ENCODE peak calls at places on chromosomes 4 and X, in seven cellular contexts. B, O, N, H, L, Q and P are unnamed samples.

GRCh38 chrX:124796989-124797388 is 450.6 kb downstream of the SH2D1A start:
- DNase-seq in N (no peak), O (no peak), Q (no peak), H (no peak), L (no peak), B (no peak), P (no peak)

GRCh38 chr4:101695176-101695575 is 95.4 kb upstream of the BANK1 start:
- DNase-seq in H (no peak), B (no peak), L (no peak), O (no peak), Q (no peak), N (no peak), P (no peak)

GRCh38 chr4:8169763-8170162 is 11.2 kb upstream of the ABLIM2 start:
- DNase-seq in L (no peak), O (no peak), H (no peak), N (no peak), Q (no peak), B (no peak), P (no peak)

GRCh38 chr4:171594293-171594692 is 218.9 kb upstream of the GALNTL6 start:
- DNase-seq in H (no peak), O (no peak), Q (no peak), B (no peak), L (no peak), N (no peak), P (no peak)

GRCh38 chr4:142396279-142396678 is 449.8 kb downstream of the INPP4B start:
- DNase-seq in N (no peak), H (no peak), B (no peak), O (peak; percentile 24), Q (no peak), L (no peak), P (no peak)

GRCh38 chr4:120066182-120066524 is 495 bp downstream of the MAD2L1 start:
- DNase-seq in H (peak; percentile 88), B (no peak), N (peak; percentile 78), O (no peak), L (peak; percentile 55), Q (no peak), P (no peak)

GRCh38 chr4:168634276-168634802 is 137.5 kb downstream of the PALLD start:
- DNase-seq in L (no peak), O (peak; percentile 95), N (no peak), B (no peak), Q (no peak), H (peak; percentile 46), P (peak; percentile 76)

GRCh38 chr4:52618795-52619590 is 40.1 kb downstream of the USP46 start:
- DNase-seq in H (no peak), L (no peak), Q (no peak), N (no peak), O (no peak), B (no peak), P (no peak)

GRCh38 chrX:43557792-43558191 is 98.3 kb upstream of the MAOA start:
- DNase-seq in N (peak; percentile 52), L (peak; percentile 38), B (peak; percentile 85), H (peak; percentile 58), O (peak; percentile 71), Q (peak; percentile 21), P (peak; percentile 55)

GRCh38 chrX:91435465-91435864 is 826 bp downstream of the PABPC5 start:
- DNase-seq in Q (no peak), L (no peak), N (no peak), O (no peak), H (no peak), B (no peak), P (no peak)

GRCh38 chrX:95893632-95894031 is 791.0 kb upstream of the DIAPH2 start:
- DNase-seq in Q (no peak), L (no peak), H (no peak), N (no peak), B (no peak), O (peak; percentile 1), P (no peak)

GRCh38 chrX:140712413-140713173 is 3.0 kb downstream of the LINC00632 start:
- DNase-seq in Q (no peak), O (peak; percentile 43), B (no peak), H (peak; percentile 53), L (no peak), N (no peak), P (peak; percentile 59)

GRCh38 chr4:122914938-122915337 is 7.5 kb downstream of the NUDT6 start:
- DNase-seq in Q (no peak), N (no peak), L (no peak), B (no peak), O (peak; percentile 78), H (no peak), P (no peak)

GRCh38 chr4:33262809-33263208 is 2542.6 kb downstream of the PCDH7 start:
- DNase-seq in H (no peak), N (no peak), B (no peak), L (no peak), O (peak; percentile 52), Q (no peak), P (no peak)

GRCh38 chr4:22780797-22781196 is 88.1 kb downstream of the GBA3 start:
- DNase-seq in L (no peak), B (no peak), O (no peak), H (no peak), N (no peak), Q (no peak), P (no peak)

GRCh38 chr4:165967486-165967885 is 94.4 kb downstream of the TLL1 start:
- DNase-seq in O (no peak), L (no peak), H (no peak), Q (no peak), N (no peak), B (no peak), P (no peak)

GRCh38 chr4:69718376-69719293 is 41.8 kb downstream of the SULT1B1 start:
- DNase-seq in L (no peak), Q (no peak), N (no peak), B (no peak), H (peak; percentile 7), O (peak; percentile 65), P (no peak)

GRCh38 chr4:163273922-163274321 is 58.5 kb downstream of the NPY1R start:
- DNase-seq in N (no peak), O (no peak), L (no peak), B (no peak), H (no peak), Q (no peak), P (no peak)